ENCODE peak calls at places on chromosomes 11 and 22, in eight cellular contexts. A is sigmoid colon, M is endothelial cell of umbilical vein, K is stomach, X is spleen, R is upper lobe of left lung, Q is HCT116, H is breast epithelium. B is an unnamed sample. For H3K9me3, the result is how much of the 10 kb centered on the place peaks cover.

GRCh38 chr11:85029964-85030363 is 597.2 kb downstream of the DLG2 start:
- DNase-seq in X (no peak), M (no peak), K (no peak), H (no peak), A (no peak), Q (no peak), R (no peak), B (no peak)

GRCh38 chr11:8586805-8587204 is 7.2 kb downstream of the STK33 start:
- DNase-seq in X (no peak), H (no peak), M (no peak), Q (no peak), A (no peak), R (no peak), K (no peak), B (no peak)

GRCh38 chr11:126874276-126874675 is 126.3 kb downstream of the KIRREL3 start:
- DNase-seq in A (no peak), R (no peak), H (no peak), M (no peak), X (no peak), Q (no peak), K (no peak), B (no peak)

GRCh38 chr11:73186886-73187285 is 31.2 kb upstream of the P2RY2 start:
- DNase-seq in A (peak), R (no peak), K (peak), X (no peak), Q (no peak), M (no peak), H (peak), B (no peak)

GRCh38 chr11:114896594-114896993 is 218.3 kb downstream of the NXPE2 start:
- DNase-seq in A (no peak), R (no peak), K (no peak), H (no peak), M (no peak), Q (no peak), X (no peak), B (no peak)

GRCh38 chr11:72223615-72224586 is 666 bp upstream of the INPPL1 start:
- DNase-seq in H (no peak), R (peak), Q (peak), A (peak), K (peak), X (peak), M (peak), B (peak)

GRCh38 chr11:13314676-13315394 is 37.2 kb downstream of the BMAL1 start:
- DNase-seq in K (no peak), A (no peak), M (no peak), R (no peak), H (no peak), X (no peak), Q (no peak), B (no peak)

GRCh38 chr11:76763573-76764348 is 19.4 kb upstream of the TSKU start:
- DNase-seq in H (no peak), Q (no peak), A (no peak), X (peak), R (peak), M (peak), K (no peak), B (no peak)

DNA sequence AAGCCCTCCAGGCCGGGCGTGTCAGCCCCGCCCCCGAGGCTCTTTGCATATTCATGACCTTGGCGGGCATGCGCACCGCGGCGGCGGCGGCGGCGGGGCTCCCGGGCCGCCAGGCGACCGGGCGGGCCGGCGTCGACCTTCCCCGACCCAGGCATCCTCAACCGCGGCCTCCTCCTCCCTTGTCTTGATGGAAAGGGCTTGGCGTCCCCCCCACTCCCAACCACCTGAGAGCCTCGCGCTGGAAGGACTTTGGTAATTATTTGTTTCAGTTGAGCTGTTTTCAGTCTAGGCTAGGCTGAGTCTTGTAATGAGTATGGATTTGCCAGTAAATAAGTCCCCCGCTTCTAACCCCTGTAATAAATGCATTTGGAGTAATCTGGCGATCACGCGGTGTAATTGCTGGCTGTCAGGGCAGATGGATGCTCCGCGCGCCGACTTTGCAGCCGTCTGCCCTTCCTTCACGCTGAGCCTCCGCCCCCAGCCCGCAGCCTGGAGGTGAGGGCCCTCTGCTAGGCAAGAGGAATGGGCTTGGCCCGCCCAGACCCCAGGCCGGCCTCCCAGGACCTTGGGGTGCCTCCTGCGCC is 25.2 kb downstream of the FLRT1 start:
- DNase-seq in H (no peak), X (peak), M (peak), R (peak), A (no peak), Q (no peak), K (peak), B (peak)
- H3K4me3 ChIP-seq in H (peak), X (peak), M (peak), R (no peak), A (peak), Q (no peak), K (peak), B (peak)

GRCh38 chr22:48278620-48279464 is 1516.4 kb downstream of the TBC1D22A start:
- DNase-seq in M (no peak), A (no peak), H (no peak), X (no peak), R (no peak), Q (no peak), K (no peak), B (no peak)
- H3K9me3 ChIP-seq in M (under half), A (under half), H (under half), X (under half), R (under half), Q (under half), K (under half), B (under half)

GRCh38 chr11:69383372-69383771 is 89.4 kb downstream of the MYEOV start:
- DNase-seq in A (no peak), R (no peak), K (peak), H (peak), M (no peak), Q (no peak), X (peak), B (no peak)

GRCh38 chr11:69383946-69384547 is 90.1 kb downstream of the MYEOV start:
- DNase-seq in Q (no peak), X (peak), R (no peak), M (no peak), H (no peak), A (no peak), K (no peak), B (no peak)

GRCh38 chr11:69381681-69382130 is 87.8 kb downstream of the MYEOV start:
- DNase-seq in K (peak), R (no peak), A (peak), Q (no peak), H (no peak), M (no peak), X (peak), B (peak)

GRCh38 chr11:69380921-69381581 is 87.1 kb downstream of the MYEOV start:
- DNase-seq in X (peak), M (no peak), K (peak), A (peak), H (no peak), R (no peak), Q (no peak), B (peak)

DNA sequence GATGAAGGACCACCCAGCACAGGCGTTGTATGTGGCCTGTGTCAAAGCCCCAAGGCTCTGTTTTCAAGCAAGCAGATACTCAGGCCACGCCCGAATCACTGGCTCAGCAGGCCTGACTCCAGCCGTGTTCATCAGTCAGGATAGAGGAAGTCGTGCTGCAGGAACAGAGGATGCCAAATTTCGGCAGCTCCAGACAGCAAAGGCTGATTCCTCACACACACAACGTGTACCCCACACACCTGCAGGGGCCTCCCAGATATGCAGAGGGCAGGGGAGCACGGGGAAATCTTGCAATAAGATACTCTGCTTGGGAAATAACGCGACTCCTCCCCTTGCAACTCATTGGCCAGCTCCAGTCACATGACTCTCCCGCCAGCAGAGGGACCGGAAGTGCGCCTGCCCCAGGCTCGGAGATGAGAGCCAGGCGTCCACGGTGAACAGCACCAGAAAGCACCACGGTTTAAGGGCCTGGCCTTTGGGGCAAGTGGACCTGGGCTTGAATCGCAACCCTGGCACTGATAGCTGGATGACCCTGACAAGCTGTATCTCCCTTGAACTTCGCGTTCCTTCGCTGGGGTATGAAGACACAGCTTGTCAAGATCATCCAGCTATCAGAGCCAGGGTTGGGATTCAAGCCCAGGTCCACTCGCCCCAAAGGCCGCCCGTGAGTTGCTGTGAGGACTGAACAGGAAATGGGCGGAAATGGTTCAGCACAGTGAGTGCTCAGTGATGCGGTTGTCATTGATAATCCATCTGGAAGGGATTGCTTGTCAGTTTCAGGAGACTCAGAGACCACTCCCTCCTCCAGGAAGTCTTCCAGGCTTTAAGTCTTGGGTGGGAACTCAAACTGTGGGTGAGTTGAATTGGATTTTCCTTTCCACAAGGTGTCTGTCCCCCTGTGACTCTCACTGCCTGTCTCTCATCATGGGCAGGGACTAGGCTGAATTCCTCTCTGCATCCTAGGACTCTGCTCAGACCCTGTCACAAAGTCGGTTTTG is 88.5 kb downstream of the MYEOV start:
- DNase-seq in A (peak), X (peak), M (no peak), R (no peak), K (peak), Q (peak), H (peak), B (peak)
- TF ChIP-seq POLR2AphosphoS5 in A (no peak), X (no peak), M (no peak), R (no peak), K (no peak), Q (peak), H (no peak), B (no peak)

GRCh38 chr22:22246706-22247105 is 2.1 kb downstream of the VPREB1 start:
- DNase-seq in X (no peak), R (no peak), A (no peak), M (no peak), H (no peak), Q (no peak), K (no peak), B (no peak)
- H3K4me3 ChIP-seq in X (no peak), R (no peak), A (no peak), M (no peak), H (no peak), Q (no peak), K (no peak), B (no peak)

DNA sequence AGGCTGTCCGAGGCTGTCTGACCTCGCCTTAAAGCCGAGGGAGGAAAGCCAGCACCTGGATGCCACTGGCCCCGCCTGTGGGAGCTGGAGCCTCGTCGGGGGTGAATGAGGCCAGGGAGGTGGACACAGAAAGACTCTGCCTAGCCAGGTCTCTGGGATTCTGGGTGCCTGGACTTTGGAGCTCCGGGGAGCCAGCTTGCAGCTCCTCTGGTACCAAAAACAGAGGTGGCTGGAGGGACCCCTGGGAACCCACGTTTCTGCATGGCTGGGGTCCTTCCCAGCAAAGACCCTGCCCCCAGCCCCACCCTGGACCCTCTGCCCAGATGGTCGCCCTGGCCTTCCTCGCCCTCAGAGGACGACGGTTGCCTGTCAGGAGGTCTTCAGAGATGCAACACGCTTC is 239.7 kb downstream of the BRD1 start:
- DNase-seq in A (no peak), K (no peak), R (no peak), X (peak), Q (no peak), M (no peak), H (no peak), B (peak)
- H3K9me3 ChIP-seq in A (under half), K (under half), R (under half), X (under half), Q (under half), M (under half), H (under half), B (under half)

GRCh38 chr22:41362615-41363014 is 19.1 kb upstream of the TEF start:
- DNase-seq in K (no peak), R (no peak), X (no peak), M (no peak), Q (no peak), H (no peak), A (no peak), B (no peak)
- TF ChIP-seq POLR2AphosphoS5 in K (no peak), R (no peak), X (no peak), M (no peak), Q (no peak), H (no peak), A (no peak), B (no peak)

DNA sequence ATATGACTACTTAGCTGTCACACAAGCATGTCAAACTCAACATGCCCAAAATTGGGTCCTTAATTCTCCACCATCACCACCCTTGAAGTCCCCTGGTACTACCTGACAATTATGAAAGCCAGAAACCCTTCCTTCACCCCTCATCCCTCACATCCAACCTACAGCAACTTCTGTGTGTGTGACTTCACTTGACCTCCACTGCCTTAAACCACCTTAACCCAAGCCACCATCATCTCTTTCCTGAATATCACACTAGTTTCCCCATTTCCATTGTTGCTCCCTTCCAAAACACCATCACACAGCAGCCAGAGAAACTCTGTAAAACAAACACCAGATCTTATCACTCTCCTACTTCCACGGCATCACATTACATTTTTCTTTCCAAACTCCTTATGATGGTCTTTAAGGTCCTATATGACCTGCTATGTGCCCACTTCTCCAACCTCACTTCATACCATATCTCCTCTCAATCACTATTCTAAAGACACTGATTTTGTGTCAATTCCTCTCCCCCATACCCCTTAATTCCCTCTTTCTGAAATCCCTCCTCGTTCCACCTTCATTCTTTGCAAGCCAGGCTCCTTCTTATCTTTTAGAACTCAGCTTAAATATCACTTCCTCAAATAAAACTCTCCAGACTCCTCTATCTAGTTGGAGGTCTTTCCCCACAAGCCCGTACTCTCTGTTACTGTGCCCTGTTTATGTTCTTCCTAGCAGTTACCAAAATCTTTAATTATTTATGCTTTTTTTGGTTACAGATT is 124.9 kb downstream of the RBFOX2 start:
- DNase-seq in H (no peak), Q (no peak), R (no peak), X (no peak), A (no peak), K (no peak), M (peak), B (no peak)
- H3K4me3 ChIP-seq in H (no peak), Q (no peak), R (no peak), X (no peak), A (no peak), K (no peak), M (no peak), B (no peak)

GRCh38 chr11:91851908-91852307 is 372.7 kb upstream of the FAT3 start:
- DNase-seq in H (no peak), K (no peak), Q (no peak), M (no peak), X (no peak), R (no peak), A (no peak), B (no peak)

GRCh38 chr11:91859666-91860065 is 365.0 kb upstream of the FAT3 start:
- DNase-seq in H (no peak), M (no peak), A (no peak), X (no peak), Q (no peak), R (no peak), K (no peak), B (no peak)

GRCh38 chr11:91860661-91861060 is 364.0 kb upstream of the FAT3 start:
- DNase-seq in R (no peak), K (no peak), M (no peak), H (no peak), Q (no peak), X (no peak), A (no peak), B (no peak)

GRCh38 chr11:91857194-91857593 is 367.4 kb upstream of the FAT3 start:
- DNase-seq in K (no peak), H (no peak), M (no peak), A (no peak), R (no peak), X (no peak), Q (no peak), B (no peak)
- H3K9me3 ChIP-seq in K (under half), H (under half), M (under half), A (under half), R (under half), X (under half), Q (under half), B (under half)